ENCODE peak calls at places on chromosomes 5 and 9, in six cellular contexts. V is left ventricle myocardium inferior; F is heart left ventricle; U is effector memory CD4-positive, alpha-beta T cell; K is trophoblast cell; X is CD8-positive, alpha-beta T cell. B is an unnamed sample.

GRCh38 chr9:123375725-123376132 is 19.7 kb downstream of the CRB2 start:
- DNase-seq in V (no peak), F (no peak), U (no peak), K (no peak), X (no peak), B (no peak)

GRCh38 chr5:1060535-1060981 is 51.3 kb downstream of the SLC12A7 start:
- DNase-seq in V (peak; percentile 14), F (peak; percentile 53), U (no peak), K (no peak), X (no peak), B (no peak)

GRCh38 chr5:10706326-10706725 is 54.7 kb downstream of the DAP start:
- DNase-seq in V (no peak), F (no peak), U (no peak), K (peak; percentile 40), X (no peak), B (no peak)

GRCh38 chr5:135886136-135886535 is 9.5 kb downstream of the IL9 start:
- DNase-seq in V (no peak), F (no peak), U (no peak), K (no peak), X (no peak), B (no peak)

GRCh38 chr5:111472579-111472978 is 39.8 kb downstream of the STARD4 start:
- DNase-seq in V (no peak), F (no peak), U (no peak), K (no peak), X (no peak), B (no peak)

GRCh38 chr5:16736158-16736994 is 119.6 kb upstream of the RETREG1 start:
- DNase-seq in V (no peak), F (no peak), U (no peak), K (peak; percentile 89), X (no peak), B (peak; percentile 56)

GRCh38 chr5:142904421-142904820 is 134.2 kb downstream of the ARHGAP26 start:
- DNase-seq in V (no peak), F (no peak), U (no peak), K (peak; percentile 85), X (no peak), B (no peak)

GRCh38 chr5:152884006-152884405 is 478.9 kb upstream of the NMUR2 start:
- DNase-seq in V (no peak), F (no peak), U (no peak), K (no peak), X (no peak), B (no peak)

GRCh38 chr9:121498150-121498486 is 1.5 kb downstream of the GGTA1 start:
- DNase-seq in V (peak; percentile 34), F (no peak), U (no peak), K (peak; percentile 83), X (no peak), B (peak; percentile 72)

GRCh38 chr5:146588331-146588730 is 72.3 kb upstream of the GPR151 start:
- DNase-seq in V (no peak), F (no peak), U (no peak), K (no peak), X (no peak), B (no peak)

GRCh38 chr5:36285837-36286615 is 15.7 kb downstream of the RANBP3L start:
- DNase-seq in V (no peak), F (no peak), U (no peak), K (no peak), X (no peak), B (no peak)

GRCh38 chr5:127235136-127235535 is 55.5 kb upstream of the MEGF10 start:
- DNase-seq in V (no peak), F (no peak), U (no peak), K (no peak), X (no peak), B (no peak)

GRCh38 chr5:71821029-71821428 is 102.0 kb downstream of the CARTPT start:
- DNase-seq in V (no peak), F (no peak), U (no peak), K (no peak), X (no peak), B (no peak)

GRCh38 chr5:81395262-81395661 is 1.3 kb upstream of the ACOT12 start:
- DNase-seq in V (no peak), F (no peak), U (no peak), K (no peak), X (no peak), B (no peak)

GRCh38 chr5:149445739-149446369 is 66.8 kb upstream of the IL17B start:
- DNase-seq in V (no peak), F (no peak), U (no peak), K (peak; percentile 50), X (no peak), B (no peak)

GRCh38 chr9:79254900-79255651 is 316.7 kb upstream of the TLE4 start:
- DNase-seq in V (no peak), F (no peak), U (no peak), K (no peak), X (no peak), B (no peak)

GRCh38 chr5:78293856-78294249 is 645 bp downstream of the AP3B1 start:
- DNase-seq in V (no peak), F (no peak), U (no peak), K (no peak), X (no peak), B (no peak)

GRCh38 chr9:107874591-107875374 is 385.2 kb upstream of the KLF4 start:
- DNase-seq in V (no peak), F (no peak), U (no peak), K (peak; percentile 77), X (no peak), B (no peak)

GRCh38 chr9:98117984-98118639 is 910 bp downstream of the TRIM14 start:
- DNase-seq in V (no peak), F (no peak), U (peak; percentile 33), K (no peak), X (peak; percentile 32), B (no peak)

GRCh38 chr9:134709512-134710270 is 68.1 kb downstream of the COL5A1 start:
- DNase-seq in V (no peak), F (peak; percentile 59), U (no peak), K (no peak), X (no peak), B (no peak)

GRCh38 chr5:150642567-150642927 is 2.1 kb downstream of the SYNPO start:
- DNase-seq in V (peak; percentile 73), F (peak; percentile 83), U (no peak), K (peak; percentile 87), X (no peak), B (peak; percentile 79)

GRCh38 chr5:134432174-134432573 is 20.5 kb upstream of the CDKN2AIPNL start:
- DNase-seq in V (no peak), F (no peak), U (no peak), K (no peak), X (no peak), B (no peak)

GRCh38 chr5:10333154-10334006 is 20.1 kb upstream of the MARCHF6 start:
- DNase-seq in V (peak; percentile 52), F (peak; percentile 78), U (no peak), K (peak; percentile 14), X (no peak), B (no peak)

GRCh38 chr5:178271726-178272479 is 39.3 kb upstream of the PHYKPL start:
- DNase-seq in V (no peak), F (peak; percentile 50), U (no peak), K (no peak), X (no peak), B (no peak)

GRCh38 chr5:150434502-150434901 is 15.0 kb downstream of the RPS14 start:
- DNase-seq in V (no peak), F (no peak), U (no peak), K (peak; percentile 88), X (no peak), B (no peak)

GRCh38 chr5:134436523-134437339 is 25.1 kb upstream of the CDKN2AIPNL start:
- DNase-seq in V (peak; percentile 62), F (peak; percentile 79), U (peak; percentile 34), K (peak; percentile 67), X (peak; percentile 27), B (peak; percentile 82)

GRCh38 chr9:129584136-129584535 is 36.8 kb downstream of the C9orf50 start:
- DNase-seq in V (peak; percentile 50), F (no peak), U (peak; percentile 63), K (peak; percentile 72), X (peak; percentile 42), B (peak; percentile 69)

GRCh38 chr5:38725419-38725865 is 120.4 kb upstream of the OSMR start:
- DNase-seq in V (no peak), F (no peak), U (no peak), K (no peak), X (no peak), B (no peak)

GRCh38 chr9:95055851-95056551 is 261.5 kb downstream of the FANCC start:
- DNase-seq in V (no peak), F (no peak), U (no peak), K (no peak), X (no peak), B (peak; percentile 16)

GRCh38 chr5:42756630-42757601 is at the start of gene CCDC152:
- DNase-seq in V (no peak), F (peak; percentile 64), U (peak; percentile 7), K (no peak), X (peak; percentile 30), B (no peak)

GRCh38 chr9:86816366-86816765 is 130.9 kb downstream of the GAS1 start:
- DNase-seq in V (no peak), F (no peak), U (no peak), K (no peak), X (no peak), B (no peak)

DNA sequence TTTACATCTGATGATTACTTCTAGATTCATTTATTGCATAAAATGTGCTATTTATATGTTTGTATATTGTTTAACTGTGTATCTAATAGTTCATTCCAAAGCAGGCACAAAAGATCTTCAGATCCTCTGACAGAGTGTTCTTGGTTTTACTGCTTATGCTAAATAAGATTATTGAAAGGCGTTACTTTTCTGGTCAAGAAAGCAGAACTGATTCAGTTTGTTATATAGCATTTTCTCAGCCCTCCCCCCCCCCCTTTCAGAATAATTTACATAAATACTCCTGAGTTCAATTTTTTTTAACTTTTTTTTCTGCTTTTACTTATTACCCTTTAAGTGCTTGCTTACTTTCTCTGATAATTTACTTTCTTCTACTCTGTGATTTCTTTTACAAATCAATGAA is 15.4 kb downstream of the CDC42SE2 start:
- DNase-seq in V (no peak), F (no peak), U (no peak), K (no peak), X (no peak), B (no peak)
- H3K4me1 ChIP-seq in V (peaks cover 27% of the 10 kb centered on the region), F (no peaks in the 10 kb centered on the region), U (peaks cover 21% of the 10 kb centered on the region), K (peaks cover 3% of the 10 kb centered on the region), X (peaks cover 88% of the 10 kb centered on the region), B (no peaks in the 10 kb centered on the region)

GRCh38 chr5:96765043-96765442 is 42.7 kb downstream of the ERAP1 start:
- DNase-seq in V (no peak), F (no peak), U (no peak), K (no peak), X (no peak), B (no peak)
- H3K36me3 ChIP-seq in V (peaks cover 95% of the 10 kb centered on the region), F (peaks cover 100% of the 10 kb centered on the region), U (peaks cover 85% of the 10 kb centered on the region), K (peaks cover 27% of the 10 kb centered on the region), X (peaks cover 41% of the 10 kb centered on the region), B (peaks cover 14% of the 10 kb centered on the region)

GRCh38 chr9:127958728-127959127 is 21.1 kb upstream of the DPM2 start:
- DNase-seq in V (no peak), F (no peak), U (no peak), K (no peak), X (no peak), B (no peak)
- H3K4me1 ChIP-seq in V (peaks cover 58% of the 10 kb centered on the region), F (peaks cover 10% of the 10 kb centered on the region), U (peaks cover 87% of the 10 kb centered on the region), K (peaks cover 24% of the 10 kb centered on the region), X (peaks cover 99% of the 10 kb centered on the region), B (peaks cover 51% of the 10 kb centered on the region)

DNA sequence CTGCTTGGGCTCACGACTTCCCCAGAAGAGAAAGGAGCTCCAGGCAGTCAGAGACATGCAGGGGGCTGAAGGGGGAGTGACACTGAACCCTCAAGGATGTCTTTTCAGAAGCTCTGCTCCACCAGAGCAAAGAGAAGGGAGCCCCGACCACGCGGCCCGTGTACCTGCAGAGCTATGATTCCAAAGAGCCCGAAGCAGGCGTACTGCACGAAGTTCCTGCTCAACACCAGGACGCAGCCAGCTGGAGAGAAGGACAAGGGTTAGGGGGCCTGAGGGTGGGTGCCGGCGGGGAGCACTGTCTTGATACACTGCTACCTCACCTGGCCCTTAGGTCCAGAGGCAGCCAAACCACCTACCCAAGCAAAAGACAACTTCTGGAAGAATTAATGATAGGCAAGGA is 9.4 kb downstream of the SURF4 start:
- DNase-seq in V (no peak), F (no peak), U (no peak), K (no peak), X (no peak), B (no peak)
- H3K36me3 ChIP-seq in V (peaks cover 71% of the 10 kb centered on the region), F (peaks cover 70% of the 10 kb centered on the region), U (peaks cover 69% of the 10 kb centered on the region), K (peaks cover 91% of the 10 kb centered on the region), X (peaks cover 51% of the 10 kb centered on the region), B (no peaks in the 10 kb centered on the region)

B was measured in breast epithelium.